ENCODE peak calls at places on chromosomes 13 and 19, in ten cellular contexts. X is WTC11; N is lower lobe of right lung; Q is RWPE1; H is progenitor cell of endocrine pancreas; M is heart right ventricle; K is CD4-positive, alpha-beta T cell; T is astrocyte; D is thoracic aorta; U is mesothelial cell of epicardium. O is an unnamed sample.

GRCh38 chr19:6693681-6694080 is 23.7 kb upstream of the TNFSF14 start:
- DNase-seq in X (no peak), N (no peak), Q (no peak), H (no peak), M (no peak), K (no peak), T (no peak), D (no peak), U (no peak), O (no peak)

GRCh38 chr19:17020380-17020779 is 6.2 kb downstream of the CPAMD8 start:
- DNase-seq in X (no peak), N (no peak), Q (no peak), H (no peak), M (no peak), K (no peak), T (no peak), D (no peak), U (no peak), O (no peak)

GRCh38 chr19:18878858-18879578 is 16.9 kb downstream of the CERS1 start:
- DNase-seq in X (peak; percentile 60), N (peak; percentile 39), Q (no peak), H (no peak), M (no peak), K (no peak), T (no peak), D (no peak), U (no peak), O (no peak)

GRCh38 chr13:109389892-109390345 is 396.5 kb downstream of the IRS2 start:
- DNase-seq in X (no peak), N (no peak), Q (no peak), H (no peak), M (no peak), K (no peak), T (no peak), D (no peak), U (no peak), O (no peak)

GRCh38 chr13:34257980-34258379 is 440.0 kb downstream of the RFC3 start:
- DNase-seq in X (no peak), N (no peak), Q (no peak), H (no peak), M (no peak), K (no peak), T (no peak), D (no peak), U (no peak), O (no peak)

GRCh38 chr19:14347999-14348889 is 33.0 kb upstream of the ADGRE5 start:
- DNase-seq in X (peak; percentile 80), N (peak; percentile 82), Q (peak; percentile 81), H (peak; percentile 59), M (peak; percentile 61), K (peak; percentile 62), T (no peak), D (no peak), U (peak; percentile 84), O (peak; percentile 76)

GRCh38 chr13:21674271-21675009 is 3.6 kb downstream of the FGF9 start:
- DNase-seq in X (peak; percentile 53), N (no peak), Q (no peak), H (peak; percentile 27), M (peak; percentile 33), K (no peak), T (no peak), D (no peak), U (no peak), O (peak; percentile 31)

GRCh38 chr19:41894350-41894749 is 11.4 kb downstream of the ARHGEF1 start:
- DNase-seq in X (no peak), N (no peak), Q (no peak), H (no peak), M (no peak), K (no peak), T (no peak), D (no peak), U (no peak), O (no peak)

GRCh38 chr13:50740052-50740741 is 103.3 kb downstream of the DLEU7 start:
- DNase-seq in X (no peak), N (no peak), Q (no peak), H (no peak), M (no peak), K (no peak), T (peak; percentile 24), D (no peak), U (no peak), O (no peak)

GRCh38 chr19:2974342-2974932 is 2.9 kb upstream of the TLE6 start:
- DNase-seq in X (no peak), N (peak; percentile 64), Q (no peak), H (no peak), M (peak; percentile 65), K (no peak), T (peak; percentile 13), D (no peak), U (no peak), O (no peak)

GRCh38 chr19:7930765-7931164 is 4.8 kb upstream of the CTXN1 start:
- DNase-seq in X (no peak), N (no peak), Q (no peak), H (no peak), M (no peak), K (no peak), T (no peak), D (no peak), U (no peak), O (no peak)

GRCh38 chr19:8866344-8866743 is 34.2 kb downstream of the MBD3L1 start:
- DNase-seq in X (no peak), N (no peak), Q (no peak), H (no peak), M (no peak), K (no peak), T (no peak), D (no peak), U (no peak), O (no peak)

GRCh38 chr13:41694902-41695301 is 237.6 kb downstream of the RGCC start:
- DNase-seq in X (no peak), N (no peak), Q (peak; percentile 68), H (no peak), M (peak; percentile 80), K (no peak), T (peak; percentile 96), D (peak; percentile 34), U (no peak), O (no peak)

GRCh38 chr13:49098198-49098597 is 121.9 kb upstream of the MLNR start:
- DNase-seq in X (no peak), N (no peak), Q (peak; percentile 61), H (no peak), M (peak; percentile 40), K (no peak), T (peak; percentile 99), D (peak; percentile 30), U (no peak), O (no peak)

GRCh38 chr13:40756042-40756441 is 14.9 kb downstream of the MRPS31 start:
- DNase-seq in X (no peak), N (no peak), Q (no peak), H (no peak), M (no peak), K (no peak), T (no peak), D (no peak), U (no peak), O (no peak)

DNA sequence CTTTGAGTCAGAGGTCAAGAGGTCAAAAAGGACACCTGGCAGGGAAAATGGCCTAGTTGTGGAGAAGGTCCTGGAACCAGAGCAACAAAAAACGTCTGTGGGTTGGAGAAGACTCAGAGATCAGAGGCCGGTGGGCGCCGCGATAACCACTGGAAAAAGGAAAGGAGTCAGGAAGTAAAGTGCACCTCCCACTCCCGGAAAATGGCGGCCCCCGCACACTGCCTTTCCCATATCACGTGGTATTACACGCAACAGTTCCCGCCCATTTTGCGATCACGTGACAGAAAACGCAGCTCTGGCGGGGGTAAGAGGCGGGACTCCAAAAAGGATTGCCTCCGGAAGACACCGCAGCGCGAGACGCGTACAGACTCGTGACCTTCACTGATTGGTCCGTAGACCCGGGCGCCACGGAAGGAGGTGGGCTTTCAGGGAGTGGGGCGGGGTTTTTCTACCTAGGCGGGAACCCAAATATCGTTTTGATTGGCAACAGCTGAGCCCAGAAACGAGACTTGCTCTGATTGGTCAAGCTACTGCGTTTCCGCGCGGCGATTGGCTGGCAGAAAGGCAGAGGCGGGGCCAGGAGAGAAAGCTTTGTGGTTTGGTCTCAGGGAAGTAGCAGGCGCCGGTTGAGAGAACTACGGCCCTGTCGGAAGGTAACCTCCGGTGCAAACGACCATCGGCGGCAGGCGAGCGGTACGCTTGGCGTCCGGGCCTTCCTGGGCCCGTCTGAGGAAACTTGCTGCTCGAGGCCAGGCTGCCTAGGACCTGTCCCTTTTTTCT is at the start of gene ACTMAP:
- DNase-seq in X (peak; percentile 99), N (peak; percentile 99), Q (peak; percentile 100), H (peak; percentile 98), M (peak; percentile 100), K (peak; percentile 99), T (peak; percentile 99), D (peak; percentile 99), U (peak; percentile 99), O (peak; percentile 98)
- TF ChIP-seq CTCF in X (no peak), N (no peak), Q (no peak), H (no peak), M (no peak), K (no peak), T (no peak), D (no peak), U (no peak), O (no peak)

GRCh38 chr19:48169974-48170803 is at the start of the genes LIG1 and ZSWIM9:
- DNase-seq in X (peak; percentile 91), N (peak; percentile 94), Q (peak; percentile 95), H (peak; percentile 88), M (peak; percentile 91), K (peak; percentile 86), T (peak; percentile 90), D (peak; percentile 51), U (peak; percentile 90), O (peak; percentile 87)
- TF ChIP-seq CTCF in X (no peak), N (peak; percentile 23), Q (no peak), H (peak; percentile 21), M (peak; percentile 51), K (no peak), T (no peak), D (no peak), U (no peak), O (no peak)

GRCh38 chr19:4700573-4700970 is 23.1 kb downstream of the DPP9 start:
- DNase-seq in X (peak; percentile 31), N (no peak), Q (no peak), H (no peak), M (no peak), K (no peak), T (no peak), D (no peak), U (no peak), O (no peak)
- TF ChIP-seq CTCF in X (no peak), N (no peak), Q (no peak), H (no peak), M (no peak), K (no peak), T (no peak), D (no peak), U (no peak), O (no peak)

DNA sequence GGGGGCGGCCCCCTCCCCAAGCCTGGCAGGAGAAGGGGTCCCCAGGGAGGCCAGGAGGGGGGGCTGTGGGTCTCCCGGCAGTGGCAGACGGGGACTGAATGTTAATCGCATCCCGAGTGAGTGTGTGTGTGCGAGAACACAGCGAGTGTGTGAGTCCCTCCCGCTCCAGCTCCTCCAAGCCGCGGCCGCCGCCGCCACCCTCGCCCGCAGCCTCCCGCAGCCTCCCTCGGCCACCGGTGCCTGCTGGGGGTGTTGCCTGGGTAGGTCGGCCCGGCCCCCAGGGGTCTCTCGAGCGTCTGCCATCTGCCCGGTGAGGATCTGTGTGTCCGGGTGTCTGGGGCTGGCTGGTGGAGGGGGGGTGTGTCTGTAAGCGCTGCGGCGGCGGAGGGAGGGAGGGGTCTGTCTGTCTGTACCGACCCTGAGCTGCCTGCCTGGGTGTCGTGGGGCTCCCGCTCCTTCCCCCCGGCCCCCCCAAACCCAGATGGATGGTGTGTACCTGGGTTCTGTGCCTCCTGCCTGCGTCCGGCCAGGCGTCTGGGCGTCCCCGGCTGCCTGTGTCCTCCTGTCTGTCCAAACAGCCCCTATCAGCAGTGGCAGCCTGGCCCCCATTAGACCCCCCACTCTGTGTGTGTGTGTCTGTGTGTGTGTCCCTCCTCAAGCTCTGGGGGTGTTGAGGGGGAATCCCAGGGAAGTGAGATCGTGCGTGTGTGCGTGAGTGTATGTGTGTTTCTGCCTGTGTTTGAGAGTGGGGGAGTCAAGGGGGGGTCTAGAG is at the start of gene GRIN2D:
- DNase-seq in X (peak; percentile 52), N (no peak), Q (no peak), H (no peak), M (no peak), K (no peak), T (peak; percentile 31), D (no peak), U (peak; percentile 65), O (peak; percentile 45)
- TF ChIP-seq CTCF in X (no peak), N (no peak), Q (no peak), H (no peak), M (no peak), K (no peak), T (no peak), D (no peak), U (no peak), O (no peak)